ENCODE peak calls at places on chromosomes 16 and 17, in seven cellular contexts. W, T, A, K, H, I and L are unnamed samples.

GRCh38 chr17:49928126-49928800 is 40.7 kb upstream of the DLX4 start:
- DNase-seq in W (no peak), T (no peak), A (no peak), K (no peak), H (no peak), I (no peak), L (no peak)

GRCh38 chr16:86337138-86337537 is 173.2 kb upstream of the FOXF1 start:
- DNase-seq in W (no peak), T (no peak), A (no peak), K (no peak), H (no peak), I (no peak), L (no peak)

GRCh38 chr16:81105946-81106345 is 9.8 kb upstream of the GCSH start:
- DNase-seq in W (no peak), T (no peak), A (no peak), K (no peak), H (no peak), I (no peak), L (no peak)

GRCh38 chr17:35432176-35433074 is at the start of gene SLFN12:
- DNase-seq in W (peak), T (peak), A (peak), K (no peak), H (peak), I (peak), L (peak)

GRCh38 chr17:35747540-35748017 is 5.5 kb downstream of the GAS2L2 start:
- DNase-seq in W (peak), T (peak), A (peak), K (peak), H (peak), I (peak), L (peak)

GRCh38 chr16:67563708-67564468 is 1.6 kb downstream of the CTCF start:
- DNase-seq in W (no peak), T (peak), A (peak), K (peak), H (peak), I (peak), L (no peak)

GRCh38 chr16:26765087-26765486 is 301.6 kb upstream of the C16orf82 start:
- DNase-seq in W (no peak), T (no peak), A (no peak), K (peak), H (no peak), I (no peak), L (peak)

GRCh38 chr17:20955437-20956323 is 87.1 kb downstream of the USP22 start:
- DNase-seq in W (no peak), T (no peak), A (no peak), K (no peak), H (no peak), I (no peak), L (no peak)

GRCh38 chr16:85103096-85104079 is 8.9 kb downstream of the CIBAR2 start:
- DNase-seq in W (no peak), T (no peak), A (no peak), K (no peak), H (no peak), I (no peak), L (no peak)

GRCh38 chr16:84463221-84463620 is 41.2 kb downstream of the MEAK7 start:
- DNase-seq in W (no peak), T (no peak), A (no peak), K (no peak), H (no peak), I (no peak), L (no peak)

GRCh38 chr17:18261146-18261515 is 669 bp downstream of the MIEF2 start:
- DNase-seq in W (peak), T (peak), A (no peak), K (peak), H (peak), I (no peak), L (no peak)

GRCh38 chr17:8372422-8372821 is 4.1 kb downstream of the KRABD2 start:
- DNase-seq in W (no peak), T (no peak), A (no peak), K (no peak), H (no peak), I (no peak), L (no peak)

GRCh38 chr16:19860146-19861030 is 24.3 kb downstream of the GPRC5B start:
- DNase-seq in W (no peak), T (no peak), A (no peak), K (no peak), H (no peak), I (no peak), L (no peak)

GRCh38 chr17:37702605-37703004 is 42.3 kb downstream of the HNF1B start:
- DNase-seq in W (no peak), T (no peak), A (no peak), K (no peak), H (no peak), I (no peak), L (no peak)

GRCh38 chr17:39563476-39563875 is 44.2 kb downstream of the NEUROD2 start:
- DNase-seq in W (no peak), T (no peak), A (no peak), K (no peak), H (no peak), I (no peak), L (no peak)

GRCh38 chr17:72516772-72517399 is 396.1 kb downstream of the SOX9 start:
- DNase-seq in W (peak), T (no peak), A (no peak), K (peak), H (no peak), I (no peak), L (no peak)

GRCh38 chr16:53502331-53503269 is at the start of gene AKTIP:
- DNase-seq in W (peak), T (no peak), A (no peak), K (peak), H (no peak), I (peak), L (no peak)

GRCh38 chr16:13680021-13680672 is 239.8 kb upstream of the ERCC4 start:
- DNase-seq in W (no peak), T (no peak), A (no peak), K (no peak), H (no peak), I (no peak), L (peak)

GRCh38 chr16:51132484-51132883 is 18.6 kb downstream of the SALL1 start:
- DNase-seq in W (no peak), T (no peak), A (no peak), K (no peak), H (no peak), I (no peak), L (no peak)

GRCh38 chr16:29029168-29029994 is 44.5 kb downstream of the LAT start:
- DNase-seq in W (peak), T (peak), A (no peak), K (no peak), H (no peak), I (no peak), L (no peak)

GRCh38 chr16:20911361-20911760 is 10.8 kb downstream of the LYRM1 start:
- DNase-seq in W (no peak), T (no peak), A (no peak), K (no peak), H (no peak), I (no peak), L (no peak)

GRCh38 chr17:42337442-42337841 is 49.1 kb downstream of the STAT5A start:
- DNase-seq in W (no peak), T (peak), A (peak), K (no peak), H (no peak), I (peak), L (peak)

GRCh38 chr17:9322298-9322697 is 253.3 kb downstream of the STX8 start:
- DNase-seq in W (no peak), T (no peak), A (no peak), K (no peak), H (no peak), I (no peak), L (no peak)

GRCh38 chr16:46747777-46748651 is at the start of gene MYLK3:
- DNase-seq in W (peak), T (no peak), A (no peak), K (peak), H (peak), I (no peak), L (no peak)
- H3K4me3 ChIP-seq in W (peak), T (no peak), A (no peak), K (no peak), H (peak), I (no peak), L (no peak)

GRCh38 chr16:90020260-90020837 is 1.1 kb upstream of the DBNDD1 start:
- DNase-seq in W (no peak), T (no peak), A (no peak), K (no peak), H (no peak), I (no peak), L (no peak)

GRCh38 chr16:90018297-90019200 is 707 bp downstream of the DBNDD1 start:
- DNase-seq in W (no peak), T (no peak), A (no peak), K (peak), H (no peak), I (no peak), L (no peak)

GRCh38 chr16:90020838-90021382 is 1.7 kb upstream of the DBNDD1 start:
- DNase-seq in W (no peak), T (no peak), A (no peak), K (no peak), H (peak), I (no peak), L (no peak)

GRCh38 chr16:90019201-90019542 is at the start of gene DBNDD1:
- DNase-seq in W (no peak), T (no peak), A (no peak), K (no peak), H (no peak), I (no peak), L (no peak)

DNA sequence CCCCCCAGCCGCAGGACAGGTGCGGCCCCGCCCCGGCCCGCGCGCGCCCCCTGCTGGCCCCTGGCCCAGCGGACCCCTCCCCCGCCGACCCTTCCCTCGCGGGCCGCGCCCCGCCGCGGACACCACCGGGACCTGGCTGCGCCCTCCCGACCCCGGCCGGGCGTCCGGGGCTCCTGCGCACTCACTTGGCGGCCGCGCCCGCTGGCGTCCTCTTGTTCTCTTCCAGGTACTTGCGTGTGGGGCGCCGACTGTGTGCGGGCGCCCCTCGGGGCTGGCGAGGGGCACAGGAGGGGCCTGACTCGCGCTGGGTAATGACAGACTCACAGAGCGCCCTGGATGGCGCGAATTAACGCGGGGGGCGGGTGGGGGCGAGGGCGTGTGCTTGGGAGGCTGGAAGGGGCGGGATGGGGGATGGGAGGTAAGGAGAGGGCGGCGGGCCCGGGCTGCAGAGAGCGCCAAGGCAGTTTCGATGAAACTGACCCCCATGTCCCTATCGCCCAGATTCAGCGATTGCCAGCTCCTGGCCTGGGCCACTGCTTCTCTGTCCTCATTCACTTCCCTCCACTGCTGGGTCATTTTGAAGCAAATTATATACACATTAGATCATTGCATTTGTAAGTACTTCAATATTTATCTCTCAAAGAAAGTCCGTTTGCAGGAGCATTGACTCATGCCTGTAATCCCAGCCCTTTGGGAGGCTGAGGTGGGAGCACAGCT is 445 bp upstream of the DBNDD1 start:
- DNase-seq in W (no peak), T (peak), A (no peak), K (peak), H (no peak), I (peak), L (no peak)
- H3K4me3 ChIP-seq in W (peak), T (no peak), A (peak), K (peak), H (peak), I (peak), L (peak)

GRCh38 chr17:61411114-61411943 is 11.7 kb downstream of the TBX2 start:
- DNase-seq in W (peak), T (peak), A (no peak), K (peak), H (peak), I (no peak), L (no peak)

GRCh38 chr17:61408151-61409041 is 8.8 kb downstream of the TBX2 start:
- DNase-seq in W (peak), T (peak), A (no peak), K (no peak), H (no peak), I (no peak), L (no peak)

GRCh38 chr17:61410555-61411089 is 11.0 kb downstream of the TBX2 start:
- DNase-seq in W (peak), T (peak), A (peak), K (no peak), H (peak), I (peak), L (peak)

GRCh38 chr17:61409301-61410099 is 9.9 kb downstream of the TBX2 start:
- DNase-seq in W (peak), T (no peak), A (no peak), K (peak), H (peak), I (no peak), L (no peak)

GRCh38 chr17:61410100-61410551 is 10.5 kb downstream of the TBX2 start:
- DNase-seq in W (peak), T (no peak), A (no peak), K (no peak), H (peak), I (no peak), L (no peak)
- H3K4me3 ChIP-seq in W (peak), T (peak), A (peak), K (no peak), H (peak), I (no peak), L (no peak)

DNA sequence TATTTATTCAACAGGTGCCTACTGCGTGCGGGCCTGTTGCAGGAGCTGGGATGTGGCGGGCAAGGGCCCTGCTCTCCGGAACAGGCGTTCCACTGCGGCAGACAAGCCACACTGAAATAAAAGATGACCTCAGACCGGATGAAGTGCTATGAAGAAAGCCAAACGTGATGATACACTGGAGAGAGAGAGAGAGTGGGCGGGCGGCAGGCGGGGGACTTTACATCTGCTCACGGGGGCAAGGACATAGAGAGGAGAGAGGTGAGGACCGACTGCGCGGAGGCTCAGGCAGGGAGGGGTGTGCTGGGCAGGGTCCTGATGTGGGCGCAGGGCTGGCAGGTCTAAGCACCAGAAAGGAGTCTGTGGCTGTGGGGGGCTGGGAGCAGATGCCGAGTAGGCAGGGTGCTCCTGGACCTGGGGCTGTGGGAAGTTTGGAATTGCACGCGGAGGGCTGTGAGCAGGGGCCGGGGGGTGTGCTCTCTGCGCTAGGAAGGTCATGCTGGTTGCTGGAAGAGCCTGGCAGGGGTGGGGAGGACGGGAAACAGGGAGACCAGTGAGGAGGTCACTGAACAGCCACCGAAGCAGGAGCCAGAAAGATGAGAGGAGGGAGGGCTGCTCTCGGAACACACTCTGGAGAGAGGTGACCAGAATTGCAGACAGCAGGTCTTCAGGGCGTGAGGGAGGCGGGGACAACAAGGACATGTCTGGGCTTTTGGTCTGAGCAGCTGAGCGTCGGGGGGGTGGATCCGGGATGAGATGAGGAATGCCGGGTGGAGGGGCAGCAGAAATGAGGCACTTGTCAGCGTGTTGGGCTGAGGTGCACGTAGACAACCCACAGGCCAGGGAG is 9.9 kb downstream of the MXRA7 start:
- DNase-seq in W (peak), T (peak), A (no peak), K (no peak), H (peak), I (no peak), L (no peak)
- H3K4me3 ChIP-seq in W (peak), T (no peak), A (no peak), K (no peak), H (peak), I (no peak), L (no peak)

DNA sequence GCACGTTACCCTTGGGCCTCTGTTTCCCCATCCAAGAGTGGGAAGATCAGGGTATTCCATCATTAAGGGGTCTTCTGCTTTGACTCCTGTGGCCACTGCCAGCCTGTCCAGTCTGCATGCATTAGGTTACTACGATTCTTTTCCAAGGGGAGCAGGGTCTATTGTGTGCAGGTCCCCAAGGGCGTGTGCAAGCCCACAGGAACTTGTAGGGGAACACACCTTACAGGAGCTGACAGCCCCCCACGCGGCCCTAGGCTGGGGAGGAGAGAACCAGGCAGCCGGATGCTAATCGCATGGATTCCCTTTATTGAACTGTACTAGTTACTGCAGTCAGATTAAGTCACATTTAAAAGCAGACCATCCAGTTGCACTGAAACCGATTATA is 116.7 kb downstream of the C16orf78 start:
- DNase-seq in W (peak), T (peak), A (no peak), K (no peak), H (no peak), I (no peak), L (no peak)
- H3K4me3 ChIP-seq in W (no peak), T (no peak), A (no peak), K (no peak), H (no peak), I (no peak), L (no peak)

DNA sequence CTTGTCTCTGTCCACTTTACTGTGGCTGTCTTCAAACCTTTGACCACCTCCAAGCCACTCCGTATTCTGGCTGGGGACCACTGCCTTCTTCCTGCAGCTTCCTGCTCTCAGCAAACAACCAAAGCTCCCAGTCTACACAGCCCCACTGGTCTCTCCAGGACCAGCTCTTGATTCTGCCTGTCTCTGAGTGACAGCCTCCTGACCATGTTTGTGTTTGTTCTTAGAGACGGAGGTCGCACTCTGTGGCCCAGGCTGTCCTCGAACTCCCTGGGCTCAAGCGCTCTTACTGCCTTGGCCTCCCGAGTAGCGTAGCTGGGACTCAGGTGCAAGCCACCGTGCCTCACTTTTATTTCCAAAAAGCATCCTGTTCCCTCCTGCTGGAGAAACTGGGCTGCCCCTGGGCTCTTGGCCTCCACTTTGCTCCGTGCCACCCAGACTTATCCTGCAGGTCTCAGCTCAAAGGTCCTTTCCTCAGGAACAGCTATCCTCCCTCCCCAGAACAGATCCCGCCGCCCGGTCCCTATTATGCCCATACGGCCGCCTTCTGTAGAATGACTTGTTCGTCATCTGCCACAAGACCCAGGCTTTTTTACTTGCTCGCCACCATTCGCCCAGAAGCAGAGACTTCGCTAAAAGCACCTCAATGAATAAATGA is 9.1 kb downstream of the MNT start:
- DNase-seq in W (no peak), T (no peak), A (no peak), K (no peak), H (no peak), I (no peak), L (no peak)
- H3K4me3 ChIP-seq in W (peak), T (peak), A (peak), K (peak), H (peak), I (peak), L (peak)